ENCODE peak calls at places on chromosome X, in ten cellular contexts. N is right cardiac atrium; Z is CD4-positive, alpha-beta memory T cell; M is fibroblast of lung; J is thyroid gland; L is astrocyte of the spinal cord; F is thoracic aorta; U is transverse colon; Q is GM23248; D is lower leg skin. Y is an unnamed sample.

GRCh38 chrX:30712214-30712613 is 59.0 kb downstream of the GK start:
- DNase-seq in N (no peak), Z (no peak), M (no peak), J (no peak), L (no peak), F (no peak), U (no peak), Q (no peak), D (no peak), Y (no peak)

GRCh38 chrX:40007746-40008705 is 89.7 kb downstream of the BCOR start:
- DNase-seq in N (peak), Z (no peak), M (no peak), J (no peak), L (no peak), F (no peak), U (no peak), Q (no peak), D (no peak), Y (no peak)

GRCh38 chrX:54529559-54530357 is at the start of gene GNL3L:
- DNase-seq in N (peak), Z (peak), M (peak), J (peak), L (peak), F (peak), U (peak), Q (peak), D (peak), Y (peak)

GRCh38 chrX:106144755-106145639 is 23.1 kb upstream of the PWWP3B start:
- DNase-seq in N (peak), Z (no peak), M (no peak), J (no peak), L (no peak), F (no peak), U (no peak), Q (no peak), D (no peak), Y (no peak)

GRCh38 chrX:9670136-9670905 is 95.3 kb downstream of the GPR143 start:
- DNase-seq in N (no peak), Z (no peak), M (peak), J (no peak), L (peak), F (no peak), U (no peak), Q (peak), D (no peak), Y (no peak)

GRCh38 chrX:261167-261857 is 19.9 kb upstream of the PLCXD1 start:
- DNase-seq in N (peak), Z (no peak), M (peak), J (no peak), L (no peak), F (no peak), U (no peak), Q (no peak), D (peak), Y (no peak)

GRCh38 chrX:46574337-46574940 is 874 bp downstream of the CHST7 start:
- DNase-seq in N (peak), Z (peak), M (no peak), J (peak), L (no peak), F (no peak), U (no peak), Q (peak), D (peak), Y (no peak)

GRCh38 chrX:99242001-99242400 is 1168.1 kb downstream of the PCDH19 start:
- DNase-seq in N (no peak), Z (no peak), M (no peak), J (no peak), L (no peak), F (no peak), U (no peak), Q (no peak), D (peak), Y (no peak)

GRCh38 chrX:56796641-56797395 is 67.8 kb downstream of the NBDY start:
- DNase-seq in N (no peak), Z (no peak), M (no peak), J (no peak), L (no peak), F (no peak), U (no peak), Q (no peak), D (peak), Y (no peak)

GRCh38 chrX:115364625-115365024 is 75.1 kb downstream of the LUZP4 start:
- DNase-seq in N (no peak), Z (no peak), M (peak), J (peak), L (peak), F (no peak), U (no peak), Q (no peak), D (no peak), Y (no peak)

GRCh38 chrX:38107028-38107427 is 100.7 kb downstream of the SYTL5 start:
- DNase-seq in N (no peak), Z (no peak), M (no peak), J (peak), L (no peak), F (no peak), U (no peak), Q (no peak), D (no peak), Y (no peak)

GRCh38 chrX:71224969-71225368 is 1.9 kb downstream of the GJB1 start:
- DNase-seq in N (no peak), Z (no peak), M (no peak), J (no peak), L (no peak), F (no peak), U (no peak), Q (no peak), D (no peak), Y (no peak)

GRCh38 chrX:125507119-125507518 is 187.4 kb downstream of the TEX13C start:
- DNase-seq in N (no peak), Z (no peak), M (no peak), J (no peak), L (peak), F (no peak), U (no peak), Q (peak), D (no peak), Y (peak)

GRCh38 chrX:1031521-1032430 is 180.7 kb downstream of the CRLF2 start:
- DNase-seq in N (no peak), Z (no peak), M (no peak), J (no peak), L (no peak), F (no peak), U (no peak), Q (no peak), D (peak), Y (no peak)

GRCh38 chrX:23012162-23012561 is 12.4 kb downstream of the DDX53 start:
- DNase-seq in N (no peak), Z (no peak), M (no peak), J (no peak), L (no peak), F (no peak), U (no peak), Q (no peak), D (no peak), Y (no peak)

GRCh38 chrX:71525316-71525715 is 7.6 kb upstream of the OGT start:
- DNase-seq in N (no peak), Z (no peak), M (no peak), J (no peak), L (no peak), F (no peak), U (no peak), Q (no peak), D (no peak), Y (no peak)

GRCh38 chrX:77953300-77953699 is 16.1 kb downstream of the PGAM4 start:
- DNase-seq in N (no peak), Z (no peak), M (no peak), J (no peak), L (no peak), F (no peak), U (no peak), Q (no peak), D (no peak), Y (no peak)

GRCh38 chrX:18761750-18762149 is 54.3 kb downstream of the PPEF1 start:
- DNase-seq in N (no peak), Z (no peak), M (no peak), J (no peak), L (no peak), F (no peak), U (no peak), Q (no peak), D (no peak), Y (no peak)
- H3K4me3 ChIP-seq in N (no peak), Z (no peak), M (no peak), J (no peak), L (no peak), F (no peak), U (no peak), Q (no peak), D (no peak), Y (no peak)

DNA sequence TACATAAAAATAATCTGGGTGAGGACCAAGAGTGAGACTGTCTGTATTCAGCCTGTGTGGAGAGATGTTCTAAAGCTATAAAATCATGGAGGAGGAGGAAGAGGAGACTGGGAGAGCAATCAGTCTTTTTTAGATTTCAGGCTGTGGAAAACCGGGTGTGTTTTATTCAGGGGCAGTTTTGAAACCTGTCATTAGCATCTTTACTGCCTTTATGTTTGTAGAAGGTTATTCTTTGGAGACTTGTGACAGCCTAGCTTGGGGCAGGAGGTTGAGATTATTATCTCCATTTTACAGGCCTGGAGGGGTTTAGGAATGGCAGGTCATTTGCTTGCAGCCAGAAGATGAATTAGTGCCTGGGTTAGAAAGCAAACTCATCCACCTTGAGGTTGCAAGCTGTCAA is 2.1 kb downstream of the TMEM164 start:
- DNase-seq in N (no peak), Z (no peak), M (no peak), J (no peak), L (no peak), F (no peak), U (no peak), Q (no peak), D (no peak), Y (no peak)
- H3K4me3 ChIP-seq in N (peak), Z (no peak), M (no peak), J (no peak), L (no peak), F (peak), U (no peak), Q (no peak), D (no peak), Y (no peak)

DNA sequence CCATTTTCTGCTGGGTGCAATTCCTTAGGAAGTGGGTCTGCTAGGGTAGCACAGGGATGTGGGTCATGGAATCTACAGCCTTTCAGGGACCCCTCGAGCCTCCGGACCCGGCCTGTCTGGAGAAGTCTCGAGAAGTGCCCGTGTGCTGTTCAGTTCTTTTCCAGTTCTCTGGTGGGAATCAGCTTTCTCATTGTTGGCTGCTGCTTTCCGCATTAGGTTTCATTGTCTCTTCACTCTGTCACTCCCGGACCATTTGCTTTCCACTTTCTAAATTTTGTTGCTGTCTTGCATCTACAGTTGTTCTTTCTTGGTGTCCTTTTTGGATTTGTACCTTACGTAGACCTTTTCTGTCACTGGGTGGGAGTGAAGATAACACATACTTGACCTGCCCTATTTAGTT is 6.1 kb downstream of the RAB9A start:
- DNase-seq in N (no peak), Z (no peak), M (no peak), J (no peak), L (no peak), F (no peak), U (no peak), Q (no peak), D (no peak), Y (no peak)
- H3K4me3 ChIP-seq in N (no peak), Z (no peak), M (no peak), J (no peak), L (no peak), F (no peak), U (no peak), Q (no peak), D (no peak), Y (no peak)

DNA sequence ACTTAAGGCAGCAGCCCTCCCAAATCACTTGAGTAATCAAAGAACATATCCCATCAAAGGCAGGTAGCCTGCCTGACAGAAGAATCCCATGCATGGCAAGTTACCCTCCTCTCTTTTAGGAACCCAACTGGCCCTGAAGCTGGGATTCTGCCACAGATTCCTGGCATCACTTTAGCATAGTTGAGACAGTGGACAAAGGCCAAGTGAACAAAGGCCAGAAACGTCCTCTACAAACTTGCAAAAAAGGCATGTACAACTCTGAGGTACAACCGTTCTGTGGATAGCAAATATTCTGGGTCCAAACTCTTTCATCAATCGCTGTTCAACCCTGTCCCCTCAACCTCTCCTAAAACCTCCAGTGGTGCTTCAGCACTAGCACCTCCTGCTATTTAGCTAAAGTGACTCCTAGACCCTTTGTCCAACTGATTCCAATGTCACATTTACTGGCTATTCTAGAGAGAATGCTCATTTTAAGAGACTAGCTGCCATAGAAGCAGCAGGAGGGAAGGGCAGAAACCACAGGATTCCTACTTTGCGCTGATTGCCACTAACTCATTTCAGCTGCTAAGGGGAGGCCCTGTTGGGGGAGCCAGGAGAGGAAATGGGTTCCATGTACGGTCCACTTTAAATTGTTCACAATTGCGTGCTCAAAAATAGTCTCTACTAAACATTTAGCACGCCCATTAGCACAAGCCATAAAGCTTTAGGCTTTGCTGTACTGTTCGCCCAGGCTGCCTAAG is 105.9 kb downstream of the SHROOM4 start:
- DNase-seq in N (no peak), Z (no peak), M (no peak), J (peak), L (peak), F (no peak), U (no peak), Q (no peak), D (no peak), Y (no peak)
- H3K4me3 ChIP-seq in N (no peak), Z (no peak), M (no peak), J (no peak), L (no peak), F (no peak), U (no peak), Q (no peak), D (no peak), Y (no peak)

GRCh38 chrX:144716187-144716586 is 531.1 kb upstream of the SPANXN1 start:
- DNase-seq in N (no peak), Z (no peak), M (no peak), J (no peak), L (no peak), F (no peak), U (no peak), Q (no peak), D (no peak), Y (no peak)
- H3K4me3 ChIP-seq in N (no peak), Z (no peak), M (no peak), J (no peak), L (no peak), F (no peak), U (no peak), Q (no peak), D (no peak), Y (no peak)

DNA sequence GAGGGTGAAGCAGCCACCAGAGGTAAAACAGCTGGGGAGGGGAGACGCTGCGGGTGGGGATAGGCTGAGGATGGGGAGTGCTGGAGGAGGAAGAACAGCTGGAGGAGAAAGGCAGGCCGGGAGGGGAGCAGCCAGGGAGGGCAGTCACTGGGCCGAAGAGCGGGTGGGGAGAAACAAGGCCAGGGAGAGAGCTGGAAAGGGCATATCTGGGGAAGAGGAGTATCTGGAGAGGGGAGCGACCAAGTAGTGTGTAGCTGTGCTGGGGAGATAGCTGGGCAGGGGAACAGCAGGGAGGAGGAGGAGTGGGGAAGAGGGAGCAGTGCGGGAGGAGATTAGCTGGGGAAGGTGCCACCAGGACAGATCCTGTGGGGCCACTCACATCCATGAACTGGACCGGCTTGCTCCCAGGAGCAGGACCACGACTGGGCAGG is 2.7 kb downstream of the SLC38A5 start:
- DNase-seq in N (no peak), Z (no peak), M (peak), J (no peak), L (no peak), F (no peak), U (no peak), Q (peak), D (no peak), Y (no peak)
- H3K4me3 ChIP-seq in N (no peak), Z (no peak), M (peak), J (no peak), L (peak), F (peak), U (no peak), Q (peak), D (no peak), Y (peak)